ENCODE peak calls at places on chromosomes 2 and 18, in seven cellular contexts. One of them, this sample, is unnamed.

GRCh38 chr18:37985126-37985525 is 419.5 kb upstream of the CELF4 start:
- DNase-seq in Panc1: no peak
- DNase-seq in HCT116: no peak
- DNase-seq in K562: no peak
- DNase-seq in HepG2: no peak
- DNase-seq in GM12878: no peak
- DNase-seq in SK-N-SH: no peak
- DNase-seq in this sample: no peak

GRCh38 chr2:100902833-100903405 is 83.0 kb downstream of the NPAS2 start:
- DNase-seq in HCT116: peak
- DNase-seq in HepG2: peak
- DNase-seq in GM12878: no peak
- DNase-seq in Panc1: peak
- DNase-seq in SK-N-SH: peak
- DNase-seq in K562: no peak
- DNase-seq in this sample: no peak

GRCh38 chr2:99544608-99545007 is 54.8 kb upstream of the REV1 start:
- DNase-seq in GM12878: no peak
- DNase-seq in HepG2: no peak
- DNase-seq in K562: no peak
- DNase-seq in Panc1: no peak
- DNase-seq in HCT116: no peak
- DNase-seq in SK-N-SH: no peak
- DNase-seq in this sample: no peak

GRCh38 chr18:75139226-75139911 is 69.6 kb downstream of the PTGR3 start:
- DNase-seq in SK-N-SH: no peak
- DNase-seq in GM12878: no peak
- DNase-seq in K562: no peak
- DNase-seq in Panc1: no peak
- DNase-seq in HepG2: no peak
- DNase-seq in HCT116: no peak
- DNase-seq in this sample: no peak

GRCh38 chr2:98744595-98744994 is 13.7 kb upstream of the MGAT4A start:
- DNase-seq in HepG2: no peak
- DNase-seq in HCT116: no peak
- DNase-seq in SK-N-SH: no peak
- DNase-seq in GM12878: no peak
- DNase-seq in K562: no peak
- DNase-seq in Panc1: no peak
- DNase-seq in this sample: no peak

GRCh38 chr2:68169308-68169707 is 11.6 kb downstream of the PNO1 start:
- DNase-seq in Panc1: no peak
- DNase-seq in HCT116: no peak
- DNase-seq in K562: no peak
- DNase-seq in HepG2: no peak
- DNase-seq in GM12878: no peak
- DNase-seq in SK-N-SH: no peak
- DNase-seq in this sample: no peak

GRCh38 chr2:38945931-38946330 is 56.3 kb downstream of the ARHGEF33 start:
- DNase-seq in HCT116: no peak
- DNase-seq in HepG2: no peak
- DNase-seq in SK-N-SH: no peak
- DNase-seq in K562: peak
- DNase-seq in GM12878: no peak
- DNase-seq in Panc1: no peak
- DNase-seq in this sample: no peak

GRCh38 chr2:236787885-236788284 is 218.3 kb downstream of the ACKR3 start:
- DNase-seq in GM12878: no peak
- DNase-seq in K562: no peak
- DNase-seq in HCT116: no peak
- DNase-seq in HepG2: no peak
- DNase-seq in Panc1: no peak
- DNase-seq in SK-N-SH: no peak
- DNase-seq in this sample: no peak

GRCh38 chr2:84947010-84947593 is 23.9 kb upstream of the KCMF1 start:
- DNase-seq in HCT116: no peak
- DNase-seq in GM12878: no peak
- DNase-seq in HepG2: no peak
- DNase-seq in SK-N-SH: no peak
- DNase-seq in K562: no peak
- DNase-seq in Panc1: no peak
- DNase-seq in this sample: no peak

GRCh38 chr2:144990661-144991060 is 470.7 kb upstream of the ZEB2 start:
- DNase-seq in HCT116: no peak
- DNase-seq in HepG2: no peak
- DNase-seq in GM12878: no peak
- DNase-seq in K562: no peak
- DNase-seq in SK-N-SH: no peak
- DNase-seq in Panc1: no peak
- DNase-seq in this sample: no peak

GRCh38 chr2:145088733-145089132 is 568.8 kb upstream of the ZEB2 start:
- DNase-seq in SK-N-SH: no peak
- DNase-seq in HepG2: no peak
- DNase-seq in HCT116: no peak
- DNase-seq in K562: no peak
- DNase-seq in GM12878: no peak
- DNase-seq in Panc1: no peak
- DNase-seq in this sample: no peak

GRCh38 chr2:117232305-117232704 is 582.2 kb upstream of the DDX18 start:
- DNase-seq in Panc1: no peak
- DNase-seq in HepG2: no peak
- DNase-seq in HCT116: no peak
- DNase-seq in K562: no peak
- DNase-seq in GM12878: no peak
- DNase-seq in SK-N-SH: no peak
- DNase-seq in this sample: no peak

GRCh38 chr2:217185265-217185995 is 325.6 kb upstream of the TNP1 start:
- DNase-seq in SK-N-SH: no peak
- DNase-seq in K562: no peak
- DNase-seq in GM12878: no peak
- DNase-seq in HepG2: no peak
- DNase-seq in Panc1: no peak
- DNase-seq in HCT116: no peak
- DNase-seq in this sample: no peak

GRCh38 chr2:28606986-28607441 is 111.2 kb downstream of the PLB1 start:
- DNase-seq in HCT116: no peak
- DNase-seq in SK-N-SH: no peak
- DNase-seq in GM12878: no peak
- DNase-seq in K562: no peak
- DNase-seq in HepG2: no peak
- DNase-seq in Panc1: no peak
- DNase-seq in this sample: no peak

DNA sequence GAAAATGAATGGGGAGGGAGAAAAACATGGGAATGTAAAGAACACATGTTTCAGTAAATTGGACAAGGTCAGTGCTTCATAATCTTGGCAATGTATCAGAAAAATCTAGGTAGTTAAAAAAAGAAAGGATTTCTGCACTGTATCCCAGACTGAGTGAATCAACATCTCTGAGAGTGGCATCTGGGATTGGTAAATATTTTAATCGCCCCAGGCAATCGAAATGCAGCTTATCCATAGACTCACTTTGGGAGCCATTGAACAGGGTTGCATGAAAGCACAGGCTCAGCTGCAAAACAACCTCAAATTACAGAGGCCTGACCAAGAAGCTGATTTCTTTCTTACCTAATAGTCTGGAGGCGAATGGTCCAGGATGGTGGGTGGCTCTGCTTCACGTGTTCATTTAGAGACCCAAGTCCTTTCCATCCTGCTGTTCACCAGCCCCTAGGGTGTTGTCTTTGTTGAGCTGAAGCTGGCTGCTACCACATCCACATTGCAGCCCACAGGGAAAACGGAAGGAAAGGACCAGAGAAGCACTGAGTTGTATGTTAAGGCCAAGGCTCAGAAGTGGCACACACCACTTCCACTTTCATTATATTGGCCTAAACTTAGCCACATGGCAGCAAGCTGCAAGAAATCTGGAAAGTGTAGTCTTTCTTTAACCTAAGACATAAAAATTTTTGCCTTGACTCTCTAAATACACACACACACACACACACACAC is 59.0 kb downstream of the MOGAT1 start:
- DNase-seq in HCT116: no peak
- DNase-seq in Panc1: no peak
- DNase-seq in HepG2: no peak
- DNase-seq in K562: no peak
- DNase-seq in GM12878: peak
- DNase-seq in SK-N-SH: peak
- DNase-seq in this sample: no peak
- TF ChIP-seq SIN3A in HCT116: no peak
- TF ChIP-seq SIN3A in Panc1: no peak
- TF ChIP-seq SIN3A in HepG2: no peak
- TF ChIP-seq SIN3A in K562: no peak
- TF ChIP-seq SIN3A in GM12878: no peak
- TF ChIP-seq SIN3A in SK-N-SH: no peak
- TF ChIP-seq SIN3A in this sample: no peak

GRCh38 chr18:31619291-31619690 is 27.6 kb downstream of the TTR start:
- DNase-seq in K562: no peak
- DNase-seq in HCT116: no peak
- DNase-seq in GM12878: no peak
- DNase-seq in SK-N-SH: no peak
- DNase-seq in Panc1: no peak
- DNase-seq in HepG2: no peak
- DNase-seq in this sample: no peak
- TF ChIP-seq SIN3A in K562: no peak
- TF ChIP-seq SIN3A in HCT116: no peak
- TF ChIP-seq SIN3A in GM12878: no peak
- TF ChIP-seq SIN3A in SK-N-SH: no peak
- TF ChIP-seq SIN3A in Panc1: no peak
- TF ChIP-seq SIN3A in HepG2: no peak
- TF ChIP-seq SIN3A in this sample: no peak

GRCh38 chr2:119173556-119174060 is 15.1 kb upstream of the C1QL2 start:
- DNase-seq in K562: no peak
- DNase-seq in HCT116: no peak
- DNase-seq in SK-N-SH: no peak
- DNase-seq in HepG2: no peak
- DNase-seq in GM12878: no peak
- DNase-seq in Panc1: no peak
- DNase-seq in this sample: no peak
- TF ChIP-seq SIN3A in K562: no peak
- TF ChIP-seq SIN3A in HCT116: no peak
- TF ChIP-seq SIN3A in SK-N-SH: no peak
- TF ChIP-seq SIN3A in HepG2: no peak
- TF ChIP-seq SIN3A in GM12878: no peak
- TF ChIP-seq SIN3A in Panc1: no peak
- TF ChIP-seq SIN3A in this sample: no peak

GRCh38 chr18:63155169-63155852 is 164.3 kb downstream of the BCL2 start:
- DNase-seq in HCT116: peak
- DNase-seq in HepG2: peak
- DNase-seq in Panc1: peak
- DNase-seq in GM12878: peak
- DNase-seq in SK-N-SH: peak
- DNase-seq in K562: peak
- DNase-seq in this sample: peak
- TF ChIP-seq SIN3A in HCT116: no peak
- TF ChIP-seq SIN3A in HepG2: no peak
- TF ChIP-seq SIN3A in Panc1: no peak
- TF ChIP-seq SIN3A in GM12878: peak
- TF ChIP-seq SIN3A in SK-N-SH: no peak
- TF ChIP-seq SIN3A in K562: no peak
- TF ChIP-seq SIN3A in this sample: no peak

DNA sequence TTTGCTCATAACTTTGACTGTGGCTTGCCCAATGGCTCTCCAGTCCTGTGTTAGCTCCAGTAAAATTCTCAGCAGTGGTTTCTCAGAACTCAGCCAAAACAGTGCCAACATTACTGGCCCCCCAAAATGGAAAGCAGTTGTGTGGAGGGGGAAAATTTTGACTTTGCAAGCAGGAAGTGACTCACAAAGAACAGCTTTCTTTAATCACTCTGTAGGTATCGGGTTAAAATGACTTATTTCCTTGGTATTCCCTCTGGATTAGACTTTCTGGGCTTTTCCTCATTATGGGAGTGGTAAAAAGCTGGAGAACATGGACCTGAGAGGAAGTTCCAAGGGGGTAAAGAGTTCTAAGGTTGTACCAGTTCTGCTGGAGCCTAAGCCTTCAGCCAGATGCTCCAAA is 175.7 kb upstream of the RND3 start:
- DNase-seq in Panc1: no peak
- DNase-seq in GM12878: no peak
- DNase-seq in SK-N-SH: no peak
- DNase-seq in K562: no peak
- DNase-seq in HepG2: no peak
- DNase-seq in HCT116: peak
- DNase-seq in this sample: no peak
- TF ChIP-seq SIN3A in Panc1: no peak
- TF ChIP-seq SIN3A in GM12878: no peak
- TF ChIP-seq SIN3A in SK-N-SH: no peak
- TF ChIP-seq SIN3A in K562: no peak
- TF ChIP-seq SIN3A in HepG2: no peak
- TF ChIP-seq SIN3A in HCT116: no peak
- TF ChIP-seq SIN3A in this sample: no peak

GRCh38 chr2:24625728-24626484 is 134.9 kb downstream of the NCOA1 start:
- DNase-seq in Panc1: no peak
- DNase-seq in SK-N-SH: no peak
- DNase-seq in GM12878: no peak
- DNase-seq in HepG2: no peak
- DNase-seq in K562: no peak
- DNase-seq in HCT116: no peak
- DNase-seq in this sample: no peak
- TF ChIP-seq SIN3A in Panc1: no peak
- TF ChIP-seq SIN3A in SK-N-SH: no peak
- TF ChIP-seq SIN3A in GM12878: no peak
- TF ChIP-seq SIN3A in HepG2: no peak
- TF ChIP-seq SIN3A in K562: no peak
- TF ChIP-seq SIN3A in HCT116: no peak
- TF ChIP-seq SIN3A in this sample: no peak

GRCh38 chr2:219559156-219559915 is 12.0 kb downstream of the OBSL1 start:
- DNase-seq in GM12878: no peak
- DNase-seq in K562: no peak
- DNase-seq in HepG2: no peak
- DNase-seq in Panc1: no peak
- DNase-seq in SK-N-SH: no peak
- DNase-seq in HCT116: no peak
- DNase-seq in this sample: no peak
- TF ChIP-seq SIN3A in GM12878: no peak
- TF ChIP-seq SIN3A in K562: no peak
- TF ChIP-seq SIN3A in HepG2: no peak
- TF ChIP-seq SIN3A in Panc1: no peak
- TF ChIP-seq SIN3A in SK-N-SH: no peak
- TF ChIP-seq SIN3A in HCT116: no peak
- TF ChIP-seq SIN3A in this sample: no peak

DNA sequence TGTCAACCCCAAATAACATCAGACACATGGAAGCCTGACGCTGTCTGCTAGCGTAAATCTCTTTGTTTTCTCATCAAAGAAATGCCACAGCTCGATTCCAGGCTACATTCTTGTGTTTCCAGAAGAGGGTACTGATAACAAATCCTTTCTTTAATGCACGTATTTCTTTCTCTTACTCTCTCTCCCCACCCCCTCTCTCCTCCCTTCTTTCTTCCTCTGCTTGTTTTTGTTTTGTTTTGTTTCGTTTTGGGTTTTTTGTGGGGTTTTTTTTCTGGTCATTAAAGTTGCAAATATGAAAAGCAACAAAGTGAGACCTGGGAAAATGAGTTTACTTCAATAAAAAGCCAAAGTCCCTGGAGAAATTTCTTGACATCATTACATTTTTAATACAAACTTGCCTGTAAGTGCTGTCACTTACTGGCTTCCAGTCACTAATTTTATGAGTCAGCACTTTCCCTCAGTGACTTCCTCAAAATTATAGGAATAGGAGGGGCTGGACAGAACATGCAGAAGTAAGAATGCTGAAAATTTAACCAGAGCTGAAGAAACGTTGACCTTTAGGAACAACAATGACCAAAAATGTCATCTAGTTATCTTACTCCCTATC is 106.7 kb upstream of the NABP1 start:
- DNase-seq in HCT116: peak
- DNase-seq in GM12878: no peak
- DNase-seq in K562: peak
- DNase-seq in Panc1: peak
- DNase-seq in SK-N-SH: no peak
- DNase-seq in HepG2: no peak
- DNase-seq in this sample: no peak
- TF ChIP-seq SIN3A in HCT116: no peak
- TF ChIP-seq SIN3A in GM12878: no peak
- TF ChIP-seq SIN3A in K562: no peak
- TF ChIP-seq SIN3A in Panc1: no peak
- TF ChIP-seq SIN3A in SK-N-SH: no peak
- TF ChIP-seq SIN3A in HepG2: no peak
- TF ChIP-seq SIN3A in this sample: no peak

This sample was measured in H1.